ENCODE peak calls at places on chromosomes 6 and 20, in nine cellular contexts. I is ureter, G is lower lobe of right lung, E is left lung, M is G401, P is upper lobe of right lung, U is RKO, W is ACHN, R is pancreas. B is an unnamed sample.

GRCh38 chr6:133724726-133725125 is 164.2 kb upstream of the TCF21 start:
- DNase-seq in W (peak), U (no peak), I (no peak), P (no peak), G (no peak), M (no peak), E (no peak), R (no peak), B (no peak)

GRCh38 chr20:41340327-41341055 is at the start of gene LPIN3:
- DNase-seq in P (peak), W (peak), U (peak), R (peak), E (peak), M (peak), G (peak), I (peak), B (peak)

GRCh38 chr6:105592329-105592728 is 189.4 kb upstream of the PREP start:
- DNase-seq in M (no peak), R (no peak), P (no peak), E (no peak), U (peak), G (no peak), I (peak), W (peak), B (no peak)

GRCh38 chr6:43699564-43700186 is 12.1 kb upstream of the MRPS18A start:
- DNase-seq in E (no peak), M (no peak), I (no peak), G (no peak), P (no peak), U (peak), W (no peak), R (no peak), B (no peak)

GRCh38 chr20:2911200-2911599 is 37.9 kb downstream of the PTPRA start:
- DNase-seq in M (no peak), P (no peak), E (no peak), G (no peak), I (no peak), R (no peak), U (peak), W (no peak), B (no peak)

GRCh38 chr6:158405933-158406332 is 93.7 kb downstream of the TULP4 start:
- DNase-seq in G (no peak), R (no peak), E (no peak), P (no peak), W (no peak), I (no peak), U (no peak), M (no peak), B (no peak)

GRCh38 chr6:49087372-49087771 is 375.7 kb downstream of the MMUT start:
- DNase-seq in U (no peak), W (no peak), I (no peak), R (no peak), M (no peak), G (no peak), P (no peak), E (no peak), B (no peak)

GRCh38 chr6:110628330-110628729 is 151.9 kb upstream of the SLC22A16 start:
- DNase-seq in W (no peak), R (no peak), G (no peak), I (no peak), P (no peak), E (no peak), M (no peak), U (peak), B (no peak)

GRCh38 chr6:70398783-70399730 is 14.3 kb upstream of the FAM135A start:
- DNase-seq in P (peak), M (no peak), G (peak), W (peak), U (peak), I (peak), R (peak), E (peak), B (no peak)

GRCh38 chr20:21102691-21103311 is 3.4 kb downstream of the LINC00237 start:
- DNase-seq in E (peak), U (no peak), R (peak), G (peak), W (no peak), I (no peak), M (no peak), P (peak), B (no peak)

GRCh38 chr6:56961151-56961550 is 6.2 kb downstream of the BEND6 start:
- DNase-seq in R (no peak), M (no peak), U (peak), P (no peak), W (no peak), E (no peak), I (no peak), G (no peak), B (no peak)

GRCh38 chr6:158014505-158015187 is 33.0 kb downstream of the SYNJ2 start:
- DNase-seq in U (no peak), R (no peak), W (no peak), M (no peak), G (peak), I (no peak), E (no peak), P (peak), B (no peak)

GRCh38 chr20:15976047-15976731 is 597.1 kb downstream of the KIF16B start:
- DNase-seq in P (no peak), M (peak), U (no peak), E (no peak), R (no peak), I (no peak), W (no peak), G (no peak), B (no peak)

GRCh38 chr6:41353333-41353732 is 17.9 kb downstream of the NCR2 start:
- DNase-seq in I (no peak), U (no peak), W (no peak), R (no peak), P (no peak), G (no peak), E (no peak), M (no peak), B (no peak)

B was measured in NCI-H2107.